ENCODE peak calls at places on chromosome X, in five cellular contexts. One of them, this sample, is unnamed.

GRCh38 chrX:129606918-129607317 is 47.8 kb downstream of the APLN start:
- DNase-seq in GM10248: peak
- DNase-seq in endodermal cell: peak
- DNase-seq in right atrium auricular region: peak
- DNase-seq in GM20000: peak
- DNase-seq in this sample: peak

GRCh38 chrX:22186165-22186564 is 86.5 kb upstream of the CBLL2 start:
- DNase-seq in GM10248: no peak
- DNase-seq in endodermal cell: no peak
- DNase-seq in right atrium auricular region: no peak
- DNase-seq in GM20000: no peak
- DNase-seq in this sample: no peak

GRCh38 chrX:113986427-113986826 is 597.5 kb upstream of the HTR2C start:
- DNase-seq in GM10248: no peak
- DNase-seq in endodermal cell: no peak
- DNase-seq in right atrium auricular region: no peak
- DNase-seq in GM20000: no peak
- DNase-seq in this sample: no peak

GRCh38 chrX:138858946-138859345 is 147.4 kb upstream of the FGF13 start:
- DNase-seq in GM10248: no peak
- DNase-seq in endodermal cell: no peak
- DNase-seq in right atrium auricular region: no peak
- DNase-seq in GM20000: no peak
- DNase-seq in this sample: no peak

GRCh38 chrX:19616959-19617358 is 101.7 kb upstream of the MAP3K15 start:
- DNase-seq in GM10248: no peak
- DNase-seq in endodermal cell: no peak
- DNase-seq in right atrium auricular region: no peak
- DNase-seq in GM20000: no peak
- DNase-seq in this sample: peak

GRCh38 chrX:96703816-96704215 is 19.2 kb downstream of the DIAPH2 start:
- DNase-seq in GM10248: no peak
- DNase-seq in endodermal cell: peak
- DNase-seq in right atrium auricular region: no peak
- DNase-seq in GM20000: no peak
- DNase-seq in this sample: no peak

GRCh38 chrX:136630881-136631280 is 17.1 kb upstream of the CD40LG start:
- DNase-seq in GM10248: no peak
- DNase-seq in endodermal cell: no peak
- DNase-seq in right atrium auricular region: no peak
- DNase-seq in GM20000: no peak
- DNase-seq in this sample: no peak

GRCh38 chrX:84907324-84907946 is 96.2 kb upstream of the APOOL start:
- DNase-seq in GM10248: no peak
- DNase-seq in endodermal cell: no peak
- DNase-seq in right atrium auricular region: no peak
- DNase-seq in GM20000: no peak
- DNase-seq in this sample: peak

GRCh38 chrX:84475596-84475995 is 26.7 kb downstream of the HDX start:
- DNase-seq in GM10248: no peak
- DNase-seq in endodermal cell: no peak
- DNase-seq in right atrium auricular region: no peak
- DNase-seq in GM20000: no peak
- DNase-seq in this sample: no peak

GRCh38 chrX:129726307-129727111 is 12.3 kb upstream of the XPNPEP2 start:
- DNase-seq in GM10248: no peak
- DNase-seq in endodermal cell: peak
- DNase-seq in right atrium auricular region: peak
- DNase-seq in GM20000: no peak
- DNase-seq in this sample: peak

GRCh38 chrX:102345916-102346315 is 93.9 kb downstream of the NXF2B start:
- DNase-seq in GM10248: peak
- DNase-seq in endodermal cell: peak
- DNase-seq in right atrium auricular region: peak
- DNase-seq in GM20000: peak
- DNase-seq in this sample: peak

GRCh38 chrX:153900806-153901752 is 3.4 kb upstream of the AVPR2 start:
- DNase-seq in GM10248: peak
- DNase-seq in endodermal cell: peak
- DNase-seq in right atrium auricular region: no peak
- DNase-seq in GM20000: peak
- DNase-seq in this sample: peak

GRCh38 chrX:34877451-34877850 is 65.1 kb upstream of the FAM47B start:
- DNase-seq in GM10248: no peak
- DNase-seq in endodermal cell: no peak
- DNase-seq in right atrium auricular region: no peak
- DNase-seq in GM20000: no peak
- DNase-seq in this sample: peak

GRCh38 chrX:123339201-123339905 is 155.3 kb downstream of the GRIA3 start:
- DNase-seq in GM10248: no peak
- DNase-seq in endodermal cell: no peak
- DNase-seq in right atrium auricular region: no peak
- DNase-seq in GM20000: no peak
- DNase-seq in this sample: peak

GRCh38 chrX:32877592-32877991 is 333.8 kb downstream of the DMD start:
- DNase-seq in GM10248: no peak
- DNase-seq in endodermal cell: no peak
- DNase-seq in right atrium auricular region: no peak
- DNase-seq in GM20000: no peak
- DNase-seq in this sample: no peak

GRCh38 chrX:118631586-118631985 is 95.8 kb upstream of the IL13RA1 start:
- DNase-seq in GM10248: no peak
- DNase-seq in endodermal cell: no peak
- DNase-seq in right atrium auricular region: no peak
- DNase-seq in GM20000: peak
- DNase-seq in this sample: no peak

GRCh38 chrX:33415454-33415853 is 204.1 kb upstream of the DMD start:
- DNase-seq in GM10248: no peak
- DNase-seq in endodermal cell: no peak
- DNase-seq in right atrium auricular region: no peak
- DNase-seq in GM20000: no peak
- DNase-seq in this sample: no peak

DNA sequence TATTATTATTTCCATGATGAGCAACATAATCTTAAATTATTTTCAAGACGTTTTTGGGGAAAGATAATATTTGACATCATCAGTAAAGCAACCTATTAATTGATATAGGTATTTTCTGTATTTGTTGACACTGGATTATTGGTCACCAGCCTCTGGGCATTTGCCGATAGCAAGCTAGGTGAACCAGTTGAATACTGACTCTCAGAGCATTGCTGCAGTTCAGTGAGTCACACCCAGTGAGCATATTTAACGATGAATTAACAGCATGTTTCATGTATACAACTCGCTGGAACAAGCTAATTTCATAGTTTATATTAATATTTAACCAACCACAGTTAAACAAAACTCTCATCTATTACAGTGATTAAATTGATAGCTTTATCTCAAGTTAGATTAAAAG is 1006.0 kb upstream of the DIAPH2 start:
- DNase-seq in GM10248: no peak
- DNase-seq in endodermal cell: no peak
- DNase-seq in right atrium auricular region: no peak
- DNase-seq in GM20000: no peak
- DNase-seq in this sample: no peak
- TF ChIP-seq CTCF in GM10248: no peak
- TF ChIP-seq CTCF in endodermal cell: no peak
- TF ChIP-seq CTCF in right atrium auricular region: no peak
- TF ChIP-seq CTCF in GM20000: no peak
- TF ChIP-seq CTCF in this sample: no peak

DNA sequence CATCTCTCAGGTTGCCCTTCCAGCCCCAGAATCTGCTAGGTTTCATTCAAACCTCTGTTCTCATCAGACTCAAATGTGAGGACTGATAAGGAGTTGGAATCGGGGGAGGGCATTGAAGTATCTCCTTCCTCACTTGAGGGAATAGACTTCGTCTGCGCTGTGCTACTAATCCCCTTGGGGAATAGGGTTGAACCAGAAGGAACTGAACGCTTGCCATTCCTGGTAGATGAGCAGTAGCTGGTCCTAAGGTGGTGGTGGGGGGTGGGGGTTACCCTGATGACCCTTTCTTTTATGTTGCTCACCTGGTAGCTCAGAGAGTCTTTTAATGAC is 692 bp upstream of the SLC9A7 start:
- DNase-seq in GM10248: no peak
- DNase-seq in endodermal cell: no peak
- DNase-seq in right atrium auricular region: no peak
- DNase-seq in GM20000: no peak
- DNase-seq in this sample: peak
- TF ChIP-seq CTCF in GM10248: no peak
- TF ChIP-seq CTCF in endodermal cell: no peak
- TF ChIP-seq CTCF in right atrium auricular region: no peak
- TF ChIP-seq CTCF in GM20000: no peak
- TF ChIP-seq CTCF in this sample: peak

GRCh38 chrX:2705036-2705435 is 13.9 kb downstream of the CD99 start:
- DNase-seq in GM10248: no peak
- DNase-seq in endodermal cell: no peak
- DNase-seq in right atrium auricular region: no peak
- DNase-seq in GM20000: no peak
- DNase-seq in this sample: no peak

GRCh38 chrX:2701600-2701999 is 10.5 kb downstream of the CD99 start:
- DNase-seq in GM10248: peak
- DNase-seq in endodermal cell: no peak
- DNase-seq in right atrium auricular region: no peak
- DNase-seq in GM20000: no peak
- DNase-seq in this sample: no peak

GRCh38 chrX:2705461-2705860 is 14.4 kb downstream of the CD99 start:
- DNase-seq in GM10248: no peak
- DNase-seq in endodermal cell: no peak
- DNase-seq in right atrium auricular region: no peak
- DNase-seq in GM20000: no peak
- DNase-seq in this sample: no peak

GRCh38 chrX:2700405-2701320 is 9.6 kb downstream of the CD99 start:
- DNase-seq in GM10248: no peak
- DNase-seq in endodermal cell: no peak
- DNase-seq in right atrium auricular region: no peak
- DNase-seq in GM20000: no peak
- DNase-seq in this sample: no peak

DNA sequence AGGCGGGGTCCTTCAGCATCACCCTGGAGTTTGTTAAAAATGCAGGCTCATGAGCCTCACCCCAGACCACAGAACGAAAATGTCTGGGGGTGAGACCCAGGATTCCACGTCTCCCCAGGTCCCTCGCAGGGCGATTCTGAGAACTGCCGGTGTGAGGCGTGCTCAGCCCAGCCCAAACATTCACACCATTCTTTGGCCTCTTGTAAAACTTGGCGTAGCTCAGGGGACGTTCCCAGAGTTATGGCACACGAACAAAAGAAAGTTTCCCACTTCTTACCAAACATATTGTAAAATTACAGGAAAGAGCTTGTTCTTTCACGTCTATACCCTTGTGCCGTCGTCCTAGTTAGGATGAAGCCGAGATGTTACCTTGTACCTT is 12.9 kb downstream of the CD99 start:
- DNase-seq in GM10248: no peak
- DNase-seq in endodermal cell: peak
- DNase-seq in right atrium auricular region: no peak
- DNase-seq in GM20000: no peak
- DNase-seq in this sample: no peak
- TF ChIP-seq CTCF in GM10248: no peak
- TF ChIP-seq CTCF in endodermal cell: peak
- TF ChIP-seq CTCF in right atrium auricular region: peak
- TF ChIP-seq CTCF in GM20000: no peak
- TF ChIP-seq CTCF in this sample: peak

GRCh38 chrX:109635151-109635550 is 10.2 kb upstream of the KCNE5 start:
- DNase-seq in GM10248: no peak
- DNase-seq in endodermal cell: peak
- DNase-seq in right atrium auricular region: no peak
- DNase-seq in GM20000: peak
- DNase-seq in this sample: peak

GRCh38 chrX:109638158-109638557 is 13.2 kb upstream of the KCNE5 start:
- DNase-seq in GM10248: no peak
- DNase-seq in endodermal cell: no peak
- DNase-seq in right atrium auricular region: no peak
- DNase-seq in GM20000: no peak
- DNase-seq in this sample: no peak

GRCh38 chrX:109629310-109629709 is 4.3 kb upstream of the KCNE5 start:
- DNase-seq in GM10248: no peak
- DNase-seq in endodermal cell: no peak
- DNase-seq in right atrium auricular region: no peak
- DNase-seq in GM20000: no peak
- DNase-seq in this sample: no peak

DNA sequence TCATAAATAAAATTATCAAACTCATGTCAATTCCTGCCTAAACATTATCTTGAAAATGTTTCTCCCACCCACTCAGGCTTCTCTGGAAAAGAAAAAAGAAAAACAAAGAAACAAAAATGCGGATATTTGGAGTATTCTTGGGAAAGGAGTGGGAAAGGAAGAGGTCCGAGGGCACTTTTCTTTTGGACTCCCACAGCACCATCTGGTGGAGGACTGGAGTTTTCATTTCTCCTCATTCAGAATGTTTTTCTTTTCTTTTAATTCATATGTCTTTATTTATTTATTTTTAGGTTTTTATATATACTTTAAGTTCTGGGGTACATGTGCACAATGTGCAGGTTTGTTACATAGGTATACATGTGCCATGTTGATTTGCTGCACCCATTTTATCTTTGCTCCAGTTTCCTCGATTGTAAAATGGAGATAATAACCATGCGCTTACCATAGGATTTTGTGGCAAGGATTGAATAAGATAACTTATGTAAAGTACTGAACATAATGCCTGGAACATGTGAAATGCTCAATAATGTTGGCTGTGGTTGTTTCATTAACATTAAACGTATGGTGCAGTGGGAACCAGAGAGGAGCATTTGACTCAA is 8.0 kb upstream of the KCNE5 start:
- DNase-seq in GM10248: no peak
- DNase-seq in endodermal cell: peak
- DNase-seq in right atrium auricular region: no peak
- DNase-seq in GM20000: peak
- DNase-seq in this sample: peak
- TF ChIP-seq CTCF in GM10248: peak
- TF ChIP-seq CTCF in endodermal cell: peak
- TF ChIP-seq CTCF in right atrium auricular region: peak
- TF ChIP-seq CTCF in GM20000: no peak
- TF ChIP-seq CTCF in this sample: peak

GRCh38 chrX:140572724-140573123 is 67.9 kb upstream of the SOX3 start:
- DNase-seq in GM10248: peak
- DNase-seq in endodermal cell: peak
- DNase-seq in right atrium auricular region: no peak
- DNase-seq in GM20000: peak
- DNase-seq in this sample: peak
- TF ChIP-seq CTCF in GM10248: peak
- TF ChIP-seq CTCF in endodermal cell: peak
- TF ChIP-seq CTCF in right atrium auricular region: peak
- TF ChIP-seq CTCF in GM20000: peak
- TF ChIP-seq CTCF in this sample: peak

This sample was measured in HFFc6.